ENCODE peak calls at places on chromosomes 16 and 17, in ten cellular contexts. One of them, this sample, is unnamed.

GRCh38 chr16:2764718-2765117 is 12.3 kb downstream of the SRRM2 start:
- DNase-seq in body of pancreas: no peak
- DNase-seq in GM12865: no peak
- DNase-seq in foreskin fibroblast: no peak
- DNase-seq in ovary: no peak
- DNase-seq in stomach: no peak
- DNase-seq in Peyer's patch: no peak
- DNase-seq in thyroid gland: no peak
- DNase-seq in kidney: peak; percentile 15
- DNase-seq in transverse colon: no peak
- DNase-seq in this sample: no peak

GRCh38 chr17:62778990-62779681 is 29.0 kb downstream of the MARCHF10 start:
- DNase-seq in foreskin fibroblast: peak; percentile 98
- DNase-seq in kidney: peak; percentile 90
- DNase-seq in body of pancreas: peak; percentile 75
- DNase-seq in thyroid gland: peak; percentile 75
- DNase-seq in GM12865: no peak
- DNase-seq in ovary: no peak
- DNase-seq in Peyer's patch: peak; percentile 54
- DNase-seq in transverse colon: peak; percentile 25
- DNase-seq in stomach: peak; percentile 72
- DNase-seq in this sample: peak; percentile 96

GRCh38 chr16:12906765-12907516 is 5.5 kb downstream of the SHISA9 start:
- DNase-seq in stomach: no peak
- DNase-seq in ovary: no peak
- DNase-seq in Peyer's patch: no peak
- DNase-seq in transverse colon: no peak
- DNase-seq in kidney: no peak
- DNase-seq in thyroid gland: no peak
- DNase-seq in foreskin fibroblast: no peak
- DNase-seq in body of pancreas: no peak
- DNase-seq in GM12865: no peak
- DNase-seq in this sample: no peak

GRCh38 chr17:51188321-51188853 is 22.2 kb downstream of the NME2 start:
- DNase-seq in Peyer's patch: no peak
- DNase-seq in GM12865: no peak
- DNase-seq in body of pancreas: no peak
- DNase-seq in stomach: no peak
- DNase-seq in foreskin fibroblast: no peak
- DNase-seq in ovary: no peak
- DNase-seq in thyroid gland: no peak
- DNase-seq in transverse colon: no peak
- DNase-seq in kidney: no peak
- DNase-seq in this sample: no peak

GRCh38 chr17:58446086-58446485 is 28.8 kb upstream of the RNF43 start:
- DNase-seq in GM12865: no peak
- DNase-seq in foreskin fibroblast: no peak
- DNase-seq in thyroid gland: no peak
- DNase-seq in body of pancreas: no peak
- DNase-seq in ovary: no peak
- DNase-seq in transverse colon: no peak
- DNase-seq in stomach: no peak
- DNase-seq in kidney: no peak
- DNase-seq in Peyer's patch: no peak
- DNase-seq in this sample: no peak

GRCh38 chr16:27174798-27175197 is 28.5 kb upstream of the KDM8 start:
- DNase-seq in kidney: no peak
- DNase-seq in stomach: no peak
- DNase-seq in body of pancreas: no peak
- DNase-seq in foreskin fibroblast: no peak
- DNase-seq in ovary: no peak
- DNase-seq in GM12865: no peak
- DNase-seq in transverse colon: no peak
- DNase-seq in Peyer's patch: no peak
- DNase-seq in thyroid gland: no peak
- DNase-seq in this sample: no peak

GRCh38 chr16:50213939-50214519 is 52.3 kb upstream of the ADCY7 start:
- DNase-seq in transverse colon: no peak
- DNase-seq in ovary: no peak
- DNase-seq in kidney: no peak
- DNase-seq in GM12865: peak; percentile 67
- DNase-seq in body of pancreas: no peak
- DNase-seq in Peyer's patch: no peak
- DNase-seq in foreskin fibroblast: peak; percentile 45
- DNase-seq in thyroid gland: no peak
- DNase-seq in stomach: no peak
- DNase-seq in this sample: peak; percentile 71

GRCh38 chr17:27473748-27474609 is 17.7 kb downstream of the KSR1 start:
- DNase-seq in ovary: no peak
- DNase-seq in body of pancreas: peak; percentile 81
- DNase-seq in transverse colon: no peak
- DNase-seq in Peyer's patch: no peak
- DNase-seq in stomach: peak; percentile 91
- DNase-seq in thyroid gland: peak; percentile 94
- DNase-seq in kidney: no peak
- DNase-seq in foreskin fibroblast: no peak
- DNase-seq in GM12865: peak; percentile 92
- DNase-seq in this sample: no peak

GRCh38 chr17:57636985-57637667 is 108.0 kb downstream of the CCDC182 start:
- DNase-seq in thyroid gland: no peak
- DNase-seq in kidney: no peak
- DNase-seq in Peyer's patch: no peak
- DNase-seq in body of pancreas: no peak
- DNase-seq in foreskin fibroblast: no peak
- DNase-seq in transverse colon: peak; percentile 25
- DNase-seq in ovary: no peak
- DNase-seq in stomach: no peak
- DNase-seq in GM12865: peak; percentile 40
- DNase-seq in this sample: peak; percentile 27

GRCh38 chr16:60181542-60181941 is 1447.4 kb upstream of the GOT2 start:
- DNase-seq in GM12865: no peak
- DNase-seq in transverse colon: no peak
- DNase-seq in kidney: no peak
- DNase-seq in Peyer's patch: no peak
- DNase-seq in stomach: no peak
- DNase-seq in body of pancreas: no peak
- DNase-seq in ovary: no peak
- DNase-seq in thyroid gland: no peak
- DNase-seq in foreskin fibroblast: no peak
- DNase-seq in this sample: no peak

GRCh38 chr16:87348616-87349157 is 31.5 kb upstream of the C16orf95 start:
- DNase-seq in Peyer's patch: no peak
- DNase-seq in foreskin fibroblast: no peak
- DNase-seq in stomach: no peak
- DNase-seq in GM12865: no peak
- DNase-seq in thyroid gland: no peak
- DNase-seq in body of pancreas: no peak
- DNase-seq in kidney: no peak
- DNase-seq in transverse colon: no peak
- DNase-seq in ovary: no peak
- DNase-seq in this sample: no peak

GRCh38 chr16:87350031-87350430 is 32.8 kb upstream of the C16orf95 start:
- DNase-seq in stomach: no peak
- DNase-seq in ovary: no peak
- DNase-seq in foreskin fibroblast: no peak
- DNase-seq in body of pancreas: no peak
- DNase-seq in Peyer's patch: no peak
- DNase-seq in thyroid gland: no peak
- DNase-seq in GM12865: no peak
- DNase-seq in kidney: no peak
- DNase-seq in transverse colon: no peak
- DNase-seq in this sample: no peak

GRCh38 chr16:87346517-87347060 is 29.4 kb upstream of the C16orf95 start:
- DNase-seq in Peyer's patch: no peak
- DNase-seq in transverse colon: no peak
- DNase-seq in stomach: no peak
- DNase-seq in foreskin fibroblast: no peak
- DNase-seq in ovary: no peak
- DNase-seq in body of pancreas: no peak
- DNase-seq in GM12865: no peak
- DNase-seq in kidney: no peak
- DNase-seq in thyroid gland: no peak
- DNase-seq in this sample: no peak

GRCh38 chr16:87345721-87346424 is 28.7 kb upstream of the C16orf95 start:
- DNase-seq in kidney: no peak
- DNase-seq in thyroid gland: peak; percentile 29
- DNase-seq in ovary: no peak
- DNase-seq in transverse colon: no peak
- DNase-seq in body of pancreas: no peak
- DNase-seq in Peyer's patch: no peak
- DNase-seq in GM12865: no peak
- DNase-seq in stomach: no peak
- DNase-seq in foreskin fibroblast: no peak
- DNase-seq in this sample: no peak

GRCh38 chr16:87347932-87348615 is 30.9 kb upstream of the C16orf95 start:
- DNase-seq in transverse colon: no peak
- DNase-seq in thyroid gland: no peak
- DNase-seq in ovary: no peak
- DNase-seq in stomach: no peak
- DNase-seq in GM12865: no peak
- DNase-seq in body of pancreas: no peak
- DNase-seq in foreskin fibroblast: no peak
- DNase-seq in kidney: no peak
- DNase-seq in Peyer's patch: no peak
- DNase-seq in this sample: no peak
- TF ChIP-seq CTCF in transverse colon: no peak
- TF ChIP-seq CTCF in thyroid gland: no peak
- TF ChIP-seq CTCF in ovary: no peak
- TF ChIP-seq CTCF in stomach: no peak
- TF ChIP-seq CTCF in GM12865: no peak
- TF ChIP-seq CTCF in body of pancreas: no peak
- TF ChIP-seq CTCF in foreskin fibroblast: no peak
- TF ChIP-seq CTCF in kidney: no peak
- TF ChIP-seq CTCF in Peyer's patch: no peak
- TF ChIP-seq CTCF in this sample: peak; percentile 8

DNA sequence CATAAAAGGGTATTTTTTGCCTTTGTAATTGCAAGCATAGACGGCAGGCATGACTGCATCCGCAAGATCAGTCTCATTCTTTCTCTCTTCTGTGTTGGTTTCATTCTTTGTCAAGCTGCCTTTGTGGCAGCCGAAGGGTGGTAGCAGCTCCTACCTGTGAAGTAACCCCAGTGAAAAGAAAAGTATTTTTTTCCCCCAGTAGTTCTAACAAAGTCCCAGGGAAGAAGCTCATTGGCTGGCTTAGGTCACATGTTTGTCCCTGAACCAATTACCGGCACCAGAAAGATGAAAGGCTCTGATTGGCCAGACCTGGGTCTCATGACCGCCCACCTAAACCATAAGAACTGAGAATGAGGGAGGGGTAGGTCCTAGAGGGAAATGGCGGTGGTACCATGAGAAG is 110.7 kb downstream of the RAP1GAP2 start:
- DNase-seq in body of pancreas: no peak
- DNase-seq in Peyer's patch: no peak
- DNase-seq in transverse colon: no peak
- DNase-seq in thyroid gland: no peak
- DNase-seq in foreskin fibroblast: no peak
- DNase-seq in stomach: no peak
- DNase-seq in ovary: no peak
- DNase-seq in GM12865: peak; percentile 29
- DNase-seq in kidney: no peak
- DNase-seq in this sample: no peak
- H3K4me3 ChIP-seq in body of pancreas: no peak overlapping the region
- H3K4me3 ChIP-seq in Peyer's patch: no peak overlapping the region
- H3K4me3 ChIP-seq in transverse colon: no peak overlapping the region
- H3K4me3 ChIP-seq in thyroid gland: no peak overlapping the region
- H3K4me3 ChIP-seq in foreskin fibroblast: no peak overlapping the region
- H3K4me3 ChIP-seq in stomach: no peak overlapping the region
- H3K4me3 ChIP-seq in ovary: no peak overlapping the region
- H3K4me3 ChIP-seq in GM12865: no peak overlapping the region
- H3K4me3 ChIP-seq in kidney: no peak overlapping the region
- H3K4me3 ChIP-seq in this sample: no peak overlapping the region

GRCh38 chr16:24936151-24936550 is 79.0 kb downstream of the ARHGAP17 start:
- DNase-seq in transverse colon: no peak
- DNase-seq in ovary: no peak
- DNase-seq in foreskin fibroblast: no peak
- DNase-seq in stomach: no peak
- DNase-seq in body of pancreas: no peak
- DNase-seq in thyroid gland: no peak
- DNase-seq in GM12865: no peak
- DNase-seq in Peyer's patch: no peak
- DNase-seq in kidney: no peak
- DNase-seq in this sample: peak; percentile 3

GRCh38 chr16:24935336-24935735 is 79.8 kb downstream of the ARHGAP17 start:
- DNase-seq in thyroid gland: no peak
- DNase-seq in stomach: no peak
- DNase-seq in body of pancreas: no peak
- DNase-seq in GM12865: no peak
- DNase-seq in Peyer's patch: no peak
- DNase-seq in foreskin fibroblast: no peak
- DNase-seq in kidney: no peak
- DNase-seq in transverse colon: no peak
- DNase-seq in ovary: no peak
- DNase-seq in this sample: no peak

GRCh38 chr16:24943471-24943870 is 71.7 kb downstream of the ARHGAP17 start:
- DNase-seq in GM12865: no peak
- DNase-seq in Peyer's patch: no peak
- DNase-seq in thyroid gland: no peak
- DNase-seq in transverse colon: no peak
- DNase-seq in kidney: no peak
- DNase-seq in body of pancreas: no peak
- DNase-seq in stomach: no peak
- DNase-seq in ovary: no peak
- DNase-seq in foreskin fibroblast: no peak
- DNase-seq in this sample: no peak

GRCh38 chr16:24939738-24940137 is 75.4 kb downstream of the ARHGAP17 start:
- DNase-seq in kidney: no peak
- DNase-seq in foreskin fibroblast: no peak
- DNase-seq in body of pancreas: no peak
- DNase-seq in thyroid gland: no peak
- DNase-seq in Peyer's patch: no peak
- DNase-seq in ovary: no peak
- DNase-seq in transverse colon: no peak
- DNase-seq in GM12865: no peak
- DNase-seq in stomach: no peak
- DNase-seq in this sample: no peak

DNA sequence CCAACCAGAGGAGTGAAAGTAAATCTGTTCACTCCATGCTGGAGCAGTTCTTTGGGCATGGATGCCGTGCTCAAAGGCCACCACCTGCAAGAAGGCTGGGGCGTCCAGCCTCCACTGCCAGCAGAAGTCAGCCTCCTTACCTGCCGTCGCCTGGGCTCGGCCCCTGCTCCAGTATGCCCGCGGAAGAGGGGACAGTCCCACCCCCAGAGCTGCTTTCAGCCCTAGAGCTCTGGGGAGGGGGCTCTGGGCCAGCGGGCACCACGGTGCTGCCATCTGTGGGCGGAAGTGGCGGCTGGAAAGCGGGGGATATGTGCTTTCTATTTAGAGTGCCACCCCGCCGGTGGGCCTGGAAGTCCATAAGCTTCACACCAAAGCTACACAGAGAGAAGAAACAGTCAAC is 75.9 kb downstream of the ARHGAP17 start:
- DNase-seq in kidney: no peak
- DNase-seq in body of pancreas: no peak
- DNase-seq in foreskin fibroblast: no peak
- DNase-seq in Peyer's patch: no peak
- DNase-seq in GM12865: no peak
- DNase-seq in ovary: no peak
- DNase-seq in thyroid gland: no peak
- DNase-seq in transverse colon: no peak
- DNase-seq in stomach: no peak
- DNase-seq in this sample: no peak
- TF ChIP-seq CTCF in kidney: no peak
- TF ChIP-seq CTCF in body of pancreas: no peak
- TF ChIP-seq CTCF in foreskin fibroblast: no peak
- TF ChIP-seq CTCF in Peyer's patch: no peak
- TF ChIP-seq CTCF in GM12865: no peak
- TF ChIP-seq CTCF in ovary: no peak
- TF ChIP-seq CTCF in thyroid gland: no peak
- TF ChIP-seq CTCF in transverse colon: no peak
- TF ChIP-seq CTCF in stomach: no peak
- TF ChIP-seq CTCF in this sample: no peak

GRCh38 chr17:49971848-49972485 is 3.0 kb downstream of the DLX4 start:
- DNase-seq in transverse colon: no peak
- DNase-seq in ovary: no peak
- DNase-seq in body of pancreas: no peak
- DNase-seq in foreskin fibroblast: no peak
- DNase-seq in kidney: peak; percentile 76
- DNase-seq in thyroid gland: peak; percentile 11
- DNase-seq in Peyer's patch: no peak
- DNase-seq in stomach: no peak
- DNase-seq in GM12865: no peak
- DNase-seq in this sample: no peak
- H3K4me3 ChIP-seq in transverse colon: no peak overlapping the region
- H3K4me3 ChIP-seq in ovary: no peak overlapping the region
- H3K4me3 ChIP-seq in body of pancreas: no peak overlapping the region
- H3K4me3 ChIP-seq in foreskin fibroblast: no peak overlapping the region
- H3K4me3 ChIP-seq in kidney: no peak overlapping the region
- H3K4me3 ChIP-seq in thyroid gland: no peak overlapping the region
- H3K4me3 ChIP-seq in Peyer's patch: no peak overlapping the region
- H3K4me3 ChIP-seq in stomach: peak overlapping the region; percentile 27
- H3K4me3 ChIP-seq in GM12865: no peak overlapping the region
- H3K4me3 ChIP-seq in this sample: no peak overlapping the region

This sample was measured in astrocyte of the spinal cord.